ENCODE peak calls at places on chromosome 6, in nine cellular contexts. Q is cardiac fibroblast; H is fibroblast of lung; S is SK-N-SH; J is transverse colon; T is GM23338; M is mesendoderm; Z is CD8-positive, alpha-beta T cell; B is A549. O is an unnamed sample.

GRCh38 chr6:20707166-20707485 is 172.9 kb downstream of the CDKAL1 start:
- DNase-seq in J (no peak), Z (no peak), T (no peak), M (no peak), B (peak; percentile 18), S (no peak), H (no peak), Q (no peak), O (no peak)

GRCh38 chr6:157530126-157530525 is 149.1 kb downstream of the ZDHHC14 start:
- DNase-seq in S (peak; percentile 30), J (no peak), Z (no peak), T (no peak), B (no peak), H (no peak), M (no peak), Q (peak; percentile 9), O (no peak)

GRCh38 chr6:136914947-136915346 is 7.2 kb upstream of the SLC35D3 start:
- DNase-seq in Q (no peak), B (no peak), S (no peak), J (no peak), M (no peak), Z (no peak), T (no peak), H (no peak), O (no peak)

GRCh38 chr6:95685817-95686216 is 108.5 kb downstream of the MANEA start:
- DNase-seq in M (peak; percentile 22), B (no peak), S (no peak), Q (no peak), T (peak; percentile 66), Z (no peak), J (no peak), H (no peak), O (no peak)

GRCh38 chr6:146855889-146856288 is 257.1 kb downstream of the ADGB start:
- DNase-seq in Q (no peak), Z (no peak), S (no peak), T (no peak), M (no peak), B (no peak), J (no peak), H (no peak), O (no peak)

GRCh38 chr6:147738516-147739187 is 230.2 kb downstream of the SAMD5 start:
- DNase-seq in Z (no peak), J (no peak), M (no peak), S (no peak), B (no peak), T (no peak), Q (peak; percentile 11), H (peak; percentile 54), O (no peak)

GRCh38 chr6:136797977-136798376 is 5.7 kb upstream of the MAP3K5 start:
- DNase-seq in H (no peak), Q (no peak), B (no peak), M (no peak), Z (no peak), J (no peak), T (no peak), S (no peak), O (no peak)

GRCh38 chr6:14472964-14473363 is 355.4 kb downstream of the CD83 start:
- DNase-seq in S (no peak), M (no peak), Q (peak; percentile 44), T (no peak), J (no peak), Z (no peak), B (no peak), H (peak; percentile 42), O (no peak)

GRCh38 chr6:26187981-26188635 is 100.9 kb downstream of the HFE start:
- DNase-seq in Q (peak; percentile 43), B (peak; percentile 63), J (peak; percentile 48), H (peak; percentile 68), T (peak; percentile 83), M (peak; percentile 91), S (no peak), Z (peak; percentile 44), O (no peak)

GRCh38 chr6:101380861-101381630 is 12.5 kb upstream of the GRIK2 start:
- DNase-seq in J (no peak), M (no peak), T (no peak), B (no peak), S (no peak), Q (no peak), Z (no peak), H (no peak), O (no peak)

GRCh38 chr6:74113901-74114300 is 417.9 kb downstream of the CD109 start:
- DNase-seq in J (no peak), Z (no peak), S (no peak), H (no peak), M (no peak), T (no peak), Q (no peak), B (no peak), O (no peak)

GRCh38 chr6:83443516-83443915 is 12.7 kb upstream of the ME1 start:
- DNase-seq in T (peak; percentile 9), M (no peak), Q (no peak), B (no peak), H (no peak), J (no peak), Z (no peak), S (no peak), O (no peak)

GRCh38 chr6:74404366-74404765 is 708.4 kb downstream of the CD109 start:
- DNase-seq in B (no peak), S (no peak), J (no peak), H (peak; percentile 14), Q (peak; percentile 38), M (no peak), T (no peak), Z (no peak), O (no peak)

GRCh38 chr6:34792605-34793500 is 970 bp downstream of the BLTP3A start:
- DNase-seq in B (peak; percentile 23), Z (no peak), S (peak; percentile 61), J (peak; percentile 25), Q (peak; percentile 64), T (peak; percentile 64), M (peak; percentile 71), H (peak; percentile 74), O (no peak)

GRCh38 chr6:113936093-113936934 is 34.6 kb downstream of the HDAC2 start:
- DNase-seq in T (peak; percentile 76), Q (peak; percentile 76), H (peak; percentile 76), J (no peak), B (peak; percentile 54), M (peak; percentile 68), S (peak; percentile 53), Z (no peak), O (no peak)

GRCh38 chr6:106511274-106512047 is 117.8 kb downstream of the RTN4IP1 start:
- DNase-seq in T (peak; percentile 81), J (peak; percentile 39), Z (peak; percentile 58), B (no peak), H (peak; percentile 34), Q (peak; percentile 52), S (peak; percentile 60), M (peak; percentile 50), O (no peak)

GRCh38 chr6:42702200-42702599 is 20.2 kb downstream of the PRPH2 start:
- DNase-seq in M (peak; percentile 78), T (no peak), Z (no peak), Q (peak; percentile 55), H (peak; percentile 32), J (no peak), B (peak; percentile 17), S (no peak), O (no peak)

GRCh38 chr6:53916804-53917463 is 122.1 kb downstream of the LRRC1 start:
- DNase-seq in M (no peak), T (no peak), Q (no peak), J (no peak), Z (no peak), H (no peak), B (no peak), S (no peak), O (no peak)

GRCh38 chr6:38603966-38604365 is 35.8 kb downstream of the BTBD9 start:
- DNase-seq in Q (peak; percentile 46), S (no peak), M (peak; percentile 4), H (peak; percentile 11), Z (no peak), T (no peak), J (no peak), B (no peak), O (peak; percentile 80)

DNA sequence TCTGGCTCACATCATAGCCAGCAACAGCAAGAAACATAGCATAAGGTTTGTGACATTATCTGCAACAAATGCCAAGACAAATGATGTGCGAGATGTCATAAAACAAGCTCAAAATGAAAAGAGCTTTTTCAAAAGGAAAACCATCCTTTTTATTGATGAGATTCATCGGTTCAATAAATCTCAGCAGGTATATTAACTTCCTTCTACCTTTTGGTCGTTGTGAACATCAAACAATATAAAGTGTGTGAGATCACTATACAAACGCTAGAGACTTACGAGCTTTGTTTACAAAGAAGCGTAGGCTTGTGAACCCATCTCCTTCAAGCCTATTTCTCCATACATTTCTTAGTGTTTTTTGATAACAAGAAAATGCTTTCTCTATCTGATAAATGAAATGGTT is 3.5 kb downstream of the WRNIP1 start:
- DNase-seq in M (no peak), Z (no peak), S (no peak), T (no peak), J (no peak), H (no peak), Q (no peak), B (no peak), O (no peak)
- H3K4me3 ChIP-seq in M (no peak overlapping the region), Z (no peak overlapping the region), S (no peak overlapping the region), T (no peak overlapping the region), J (no peak overlapping the region), H (peak overlapping the region; percentile 73), Q (peak overlapping the region; percentile 92), B (peak overlapping the region; percentile 96), O (peak overlapping the region; percentile 87)

DNA sequence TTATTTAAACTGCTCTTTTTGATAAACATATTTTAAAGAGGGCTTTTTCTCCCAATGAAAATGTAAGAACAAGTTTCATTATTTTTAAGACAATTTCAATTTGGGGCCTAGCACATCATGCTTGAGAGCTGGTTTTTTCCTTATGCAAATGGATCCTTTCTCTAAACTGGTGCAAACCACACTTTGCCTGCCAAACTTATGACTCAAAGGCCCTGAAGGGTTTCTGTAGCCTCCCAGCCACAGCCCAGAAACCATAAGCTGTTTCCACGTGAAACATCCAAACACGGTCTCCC is 451 bp upstream of the HSF2 start:
- DNase-seq in T (no peak), S (no peak), H (no peak), B (no peak), Z (no peak), Q (no peak), J (no peak), M (no peak), O (no peak)
- H3K4me3 ChIP-seq in T (peak overlapping the region; percentile 44), S (peak overlapping the region; percentile 29), H (peak overlapping the region; percentile 13), B (peak overlapping the region; percentile 30), Z (peak overlapping the region; percentile 13), Q (peak overlapping the region; percentile 2), J (peak overlapping the region; percentile 99), M (no peak overlapping the region), O (peak overlapping the region; percentile 24)

DNA sequence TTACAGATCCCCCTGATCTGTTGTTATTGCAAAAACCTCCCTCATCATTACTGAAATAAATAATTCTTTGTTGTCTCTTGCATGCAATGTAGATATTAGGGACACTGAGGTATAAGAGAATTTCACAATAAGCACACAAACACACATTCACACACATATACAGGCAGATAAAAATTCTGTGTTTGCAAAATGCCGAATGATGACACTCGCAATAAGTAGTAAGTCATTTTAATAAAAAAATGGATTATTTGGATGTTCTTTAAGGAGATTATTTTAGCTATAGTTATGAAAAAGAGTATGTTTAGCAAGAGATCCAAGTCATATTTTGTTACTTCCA is 13.6 kb downstream of the DEFB114 start:
- DNase-seq in S (no peak), H (no peak), Q (no peak), Z (no peak), T (no peak), B (no peak), M (no peak), J (no peak), O (no peak)
- H3K4me3 ChIP-seq in S (no peak overlapping the region), H (no peak overlapping the region), Q (no peak overlapping the region), Z (no peak overlapping the region), T (no peak overlapping the region), B (no peak overlapping the region), M (no peak overlapping the region), J (no peak overlapping the region), O (no peak overlapping the region)

GRCh38 chr6:167047554-167047953 is 48.4 kb downstream of the CEP43 start:
- DNase-seq in B (no peak), M (no peak), T (no peak), S (no peak), Z (peak; percentile 22), H (no peak), J (peak; percentile 39), Q (no peak), O (no peak)
- H3K4me3 ChIP-seq in B (no peak overlapping the region), M (no peak overlapping the region), T (no peak overlapping the region), S (no peak overlapping the region), Z (no peak overlapping the region), H (no peak overlapping the region), J (no peak overlapping the region), Q (no peak overlapping the region), O (no peak overlapping the region)